ENCODE peak calls at places on chromosomes 12 and 14, in four cellular contexts. F is activated T-helper 1 cell treated with Interleukin-2 at 50 U/mL for 16 hours, B is neural progenitor cell, R is LoVo. J is an unnamed sample.

GRCh38 chr12:132766380-132767085 is 4.9 kb upstream of the ANKLE2 start:
- DNase-seq in B (no peak), F (no peak), R (no peak), J (no peak)

GRCh38 chr12:64097346-64098105 is 124.6 kb downstream of the KICS2 start:
- DNase-seq in R (no peak), B (no peak), F (no peak), J (no peak)

GRCh38 chr14:40119321-40119720 is 687.1 kb upstream of the FBXO33 start:
- DNase-seq in B (no peak), R (no peak), F (no peak), J (no peak)

GRCh38 chr14:106556665-106557289 is 1030.4 kb downstream of the TMEM121 start:
- DNase-seq in F (peak; percentile 55), R (peak; percentile 49), B (no peak), J (peak; percentile 12)

GRCh38 chr14:99175331-99176155 is 96.5 kb downstream of the BCL11B start:
- DNase-seq in B (no peak), R (no peak), F (no peak), J (no peak)

GRCh38 chr14:42192659-42193425 is 586.2 kb downstream of the LRFN5 start:
- DNase-seq in R (peak; percentile 81), F (no peak), B (no peak), J (no peak)

GRCh38 chr12:100995201-100995600 is 200.6 kb downstream of the ANO4 start:
- DNase-seq in B (peak; percentile 84), F (no peak), R (no peak), J (no peak)

GRCh38 chr12:95318071-95318545 is 100.5 kb downstream of the VEZT start:
- DNase-seq in F (no peak), B (no peak), R (peak; percentile 28), J (peak; percentile 22)

GRCh38 chr12:132444957-132445883 is 44.7 kb upstream of the FBRSL1 start:
- DNase-seq in R (no peak), F (peak; percentile 74), B (peak; percentile 69), J (no peak)

GRCh38 chr14:35940291-35940690 is 114.2 kb downstream of the BRMS1L start:
- DNase-seq in F (no peak), R (no peak), B (no peak), J (no peak)

GRCh38 chr14:102094101-102094500 is 7.3 kb upstream of the HSP90AA1 start:
- DNase-seq in F (no peak), B (no peak), R (no peak), J (no peak)

GRCh38 chr14:49766839-49767238 is 1.1 kb upstream of the KLHDC2 start:
- DNase-seq in F (no peak), B (peak; percentile 6), R (peak; percentile 20), J (no peak)

GRCh38 chr14:69963966-69964365 is 84.8 kb downstream of the SMOC1 start:
- DNase-seq in R (no peak), F (no peak), B (no peak), J (no peak)

GRCh38 chr12:18436163-18436562 is 174.8 kb downstream of the PIK3C2G start:
- DNase-seq in R (no peak), B (no peak), F (no peak), J (no peak)

GRCh38 chr14:63249112-63249511 is 44.9 kb downstream of the RHOJ start:
- DNase-seq in B (no peak), R (no peak), F (no peak), J (no peak)

GRCh38 chr12:77047341-77048202 is 17.8 kb downstream of the E2F7 start:
- DNase-seq in B (no peak), F (no peak), R (no peak), J (peak; percentile 88)

GRCh38 chr12:122641976-122642375 is 61.2 kb downstream of the HCAR2 start:
- DNase-seq in B (no peak), R (no peak), F (no peak), J (peak; percentile 26)

GRCh38 chr12:91577586-91578539 is 395.2 kb upstream of the DCN start:
- DNase-seq in B (no peak), F (no peak), R (peak; percentile 71), J (peak; percentile 47)

GRCh38 chr14:22476005-22476751 is 112.8 kb downstream of the DAD1 start:
- DNase-seq in R (no peak), F (no peak), B (no peak), J (no peak)

GRCh38 chr12:6226701-6227096 is 26.5 kb downstream of the CD9 start:
- DNase-seq in F (no peak), R (peak; percentile 25), B (no peak), J (no peak)

GRCh38 chr14:31070431-31070830 is 44.3 kb upstream of the STRN3 start:
- DNase-seq in R (peak; percentile 38), F (no peak), B (no peak), J (peak; percentile 93)

GRCh38 chr12:116892741-116893140 is 11.5 kb upstream of the HRK start:
- DNase-seq in F (no peak), B (no peak), R (no peak), J (no peak)

GRCh38 chr12:132506730-132507538 is 17.0 kb downstream of the FBRSL1 start:
- DNase-seq in R (no peak), B (no peak), F (peak; percentile 39), J (no peak)

GRCh38 chr14:104985675-104986486 is at the start of gene CLBA1:
- DNase-seq in F (peak; percentile 87), B (peak; percentile 97), R (peak; percentile 91), J (peak; percentile 90)

GRCh38 chr12:49631336-49631907 is 8.1 kb downstream of the PRPF40B start:
- DNase-seq in F (no peak), R (no peak), B (no peak), J (no peak)

GRCh38 chr12:6821674-6822433 is at the start of gene GPR162:
- DNase-seq in B (peak; percentile 92), R (no peak), F (no peak), J (no peak)

GRCh38 chr12:62345667-62346066 is 85.5 kb downstream of the USP15 start:
- DNase-seq in R (no peak), F (no peak), B (no peak), J (no peak)

GRCh38 chr12:27081668-27082091 is 698 bp downstream of the C12orf71 start:
- DNase-seq in R (no peak), F (no peak), B (peak; percentile 21), J (peak; percentile 78)

GRCh38 chr12:102067574-102068258 is 5.9 kb upstream of the WASHC3 start:
- DNase-seq in B (no peak), R (no peak), F (no peak), J (no peak)

GRCh38 chr14:102937331-102938175 is 15.1 kb downstream of the AMN start:
- DNase-seq in R (no peak), F (no peak), B (no peak), J (no peak)

GRCh38 chr12:105911966-105912365 is 226.8 kb downstream of the NUAK1 start:
- DNase-seq in F (no peak), B (no peak), R (peak; percentile 34), J (no peak)

GRCh38 chr12:84502180-84502857 is 410.3 kb downstream of the SLC6A15 start:
- DNase-seq in B (no peak), F (no peak), R (peak; percentile 49), J (no peak)

GRCh38 chr14:33774161-33774560 is 176.7 kb downstream of the EGLN3 start:
- DNase-seq in B (no peak), R (no peak), F (no peak), J (no peak)

GRCh38 chr12:26514364-26514763 is 318.6 kb downstream of the ITPR2 start:
- DNase-seq in R (no peak), F (no peak), B (no peak), J (no peak)